ENCODE peak calls at places on chromosomes 6 and 20, in nine cellular contexts. V, C, Y, D, E, L, X, J and M are unnamed samples.

GRCh38 chr6:20208687-20209378 is 3.4 kb downstream of the MBOAT1 start:
- DNase-seq in V (no peak), C (no peak), Y (no peak), D (no peak), E (no peak), L (no peak), X (no peak), J (no peak), M (no peak)

GRCh38 chr6:27593200-27593818 is 120.4 kb upstream of the ZNF184 start:
- DNase-seq in V (no peak), C (no peak), Y (no peak), D (no peak), E (no peak), L (no peak), X (no peak), J (no peak), M (no peak)

GRCh38 chr6:100116409-100117194 is 122.6 kb upstream of the MCHR2 start:
- DNase-seq in V (peak), C (peak), Y (peak), D (no peak), E (peak), L (peak), X (peak), J (peak), M (no peak)

GRCh38 chr20:44038681-44039123 is 124.0 kb downstream of the TOX2 start:
- DNase-seq in V (no peak), C (peak), Y (no peak), D (peak), E (no peak), L (no peak), X (no peak), J (peak), M (no peak)

GRCh38 chr20:33568378-33569289 is 78.7 kb downstream of the CBFA2T2 start:
- DNase-seq in V (no peak), C (peak), Y (no peak), D (no peak), E (peak), L (no peak), X (no peak), J (peak), M (peak)

GRCh38 chr6:68778356-68779020 is 143.4 kb downstream of the ADGRB3 start:
- DNase-seq in V (peak), C (peak), Y (no peak), D (no peak), E (peak), L (peak), X (peak), J (peak), M (no peak)

GRCh38 chr20:43913291-43914025 is 1.2 kb upstream of the TOX2 start:
- DNase-seq in V (no peak), C (no peak), Y (no peak), D (no peak), E (peak), L (no peak), X (peak), J (peak), M (no peak)

GRCh38 chr20:33192912-33193501 is 24.1 kb upstream of the BPIFA3 start:
- DNase-seq in V (no peak), C (no peak), Y (no peak), D (no peak), E (no peak), L (no peak), X (no peak), J (no peak), M (no peak)

GRCh38 chr20:41287327-41287726 is 30.2 kb downstream of the ZHX3 start:
- DNase-seq in V (no peak), C (no peak), Y (peak), D (no peak), E (peak), L (no peak), X (peak), J (no peak), M (no peak)

GRCh38 chr6:38730136-38730862 is 15.2 kb downstream of the DNAH8 start:
- DNase-seq in V (no peak), C (no peak), Y (peak), D (no peak), E (peak), L (no peak), X (no peak), J (no peak), M (no peak)

GRCh38 chr20:38152175-38153010 is 12.7 kb downstream of the TGM2 start:
- DNase-seq in V (no peak), C (no peak), Y (peak), D (peak), E (peak), L (peak), X (peak), J (no peak), M (no peak)

GRCh38 chr6:155108070-155108815 is 113.1 kb downstream of the TIAM2 start:
- DNase-seq in V (no peak), C (no peak), Y (no peak), D (no peak), E (peak), L (no peak), X (no peak), J (peak), M (no peak)